ENCODE peak calls at places on chromosomes 2 and 18, in seven cellular contexts. W is GM19239, N is T-helper 9 cell, S is GM20000, V is Right ventricle myocardium superior, F is GM04504, Q is germinal center. D is an unnamed sample.

GRCh38 chr2:201971516-201972228 is 62.0 kb upstream of the FZD7 start:
- DNase-seq in F (no peak), Q (no peak), N (no peak), V (no peak), S (no peak), W (no peak), D (no peak)

GRCh38 chr2:234257859-234258561 is 207.5 kb downstream of the SPP2 start:
- DNase-seq in N (no peak), Q (no peak), V (no peak), S (no peak), W (no peak), F (peak), D (no peak)

GRCh38 chr2:85246348-85246747 is 81.4 kb downstream of the TGOLN2 start:
- DNase-seq in F (no peak), Q (no peak), S (no peak), V (no peak), N (no peak), W (no peak), D (no peak)

GRCh38 chr2:38654495-38655381 is 11.2 kb upstream of the GALM start:
- DNase-seq in W (no peak), S (no peak), N (no peak), V (no peak), Q (no peak), F (no peak), D (no peak)

GRCh38 chr18:12652861-12653401 is 5.0 kb downstream of the SPIRE1 start:
- DNase-seq in F (no peak), W (no peak), Q (no peak), V (no peak), S (no peak), N (no peak), D (no peak)

GRCh38 chr2:19649785-19650380 is 251.9 kb downstream of the TTC32 start:
- DNase-seq in V (no peak), W (no peak), S (no peak), N (no peak), F (peak), Q (no peak), D (no peak)

GRCh38 chr2:11298592-11298991 is 45.8 kb downstream of the ROCK2 start:
- DNase-seq in W (no peak), F (no peak), N (no peak), S (no peak), Q (no peak), V (no peak), D (no peak)

GRCh38 chr2:100610381-100610831 is 47.6 kb downstream of the PDCL3 start:
- DNase-seq in S (peak), W (peak), V (peak), F (peak), N (peak), Q (peak), D (peak)

GRCh38 chr2:19942199-19942598 is 40.4 kb upstream of the TTC32 start:
- DNase-seq in Q (no peak), N (no peak), W (no peak), F (no peak), S (no peak), V (no peak), D (no peak)

GRCh38 chr2:215435809-215436704 is at the start of gene FN1:
- DNase-seq in Q (peak), W (peak), V (peak), N (peak), F (peak), S (peak), D (peak)

GRCh38 chr2:240326246-240326645 is 109.2 kb upstream of the GPC1 start:
- DNase-seq in S (no peak), N (no peak), W (no peak), Q (no peak), F (no peak), V (no peak), D (no peak)

GRCh38 chr2:179344970-179345369 is 80.3 kb upstream of the SESTD1 start:
- DNase-seq in F (no peak), S (no peak), V (no peak), Q (no peak), N (no peak), W (no peak), D (no peak)